ENCODE peak calls at places on chromosomes 13 and 19, in four cellular contexts. One of them, this sample, is unnamed.

GRCh38 chr13:95411641-95412040 is 110.4 kb upstream of the ABCC4 start:
- DNase-seq in H1: no peak
- DNase-seq in HepG2: no peak
- DNase-seq in SK-N-SH: no peak
- DNase-seq in this sample: no peak

GRCh38 chr19:18513868-18514267 is 8.0 kb downstream of the ELL start:
- DNase-seq in H1: no peak
- DNase-seq in HepG2: no peak
- DNase-seq in SK-N-SH: peak
- DNase-seq in this sample: no peak

GRCh38 chr13:26861951-26862350 is 101.4 kb upstream of the GPR12 start:
- DNase-seq in H1: no peak
- DNase-seq in HepG2: no peak
- DNase-seq in SK-N-SH: no peak
- DNase-seq in this sample: no peak

GRCh38 chr19:5805465-5806132 is 732 bp downstream of the NRTN start:
- DNase-seq in H1: peak
- DNase-seq in HepG2: peak
- DNase-seq in SK-N-SH: peak
- DNase-seq in this sample: peak

GRCh38 chr13:99505814-99506269 is 4.6 kb downstream of the TM9SF2 start:
- DNase-seq in H1: no peak
- DNase-seq in HepG2: no peak
- DNase-seq in SK-N-SH: peak
- DNase-seq in this sample: peak

GRCh38 chr13:112875627-112876026 is 93.4 kb upstream of the MCF2L start:
- DNase-seq in H1: no peak
- DNase-seq in HepG2: no peak
- DNase-seq in SK-N-SH: no peak
- DNase-seq in this sample: no peak

GRCh38 chr13:110250258-110250891 is 56.6 kb downstream of the COL4A1 start:
- DNase-seq in H1: peak
- DNase-seq in HepG2: no peak
- DNase-seq in SK-N-SH: no peak
- DNase-seq in this sample: no peak

GRCh38 chr19:9381367-9381785 is 18.6 kb downstream of the ZNF177 start:
- DNase-seq in H1: no peak
- DNase-seq in HepG2: no peak
- DNase-seq in SK-N-SH: no peak
- DNase-seq in this sample: peak

GRCh38 chr13:99677388-99677951 is 176.2 kb downstream of the TM9SF2 start:
- DNase-seq in H1: no peak
- DNase-seq in HepG2: no peak
- DNase-seq in SK-N-SH: peak
- DNase-seq in this sample: no peak

GRCh38 chr19:1608414-1609391 is 3.4 kb upstream of the UQCR11 start:
- DNase-seq in H1: no peak
- DNase-seq in HepG2: no peak
- DNase-seq in SK-N-SH: peak
- DNase-seq in this sample: no peak

GRCh38 chr13:27997904-27998522 is 9.5 kb upstream of the URAD start:
- DNase-seq in H1: peak
- DNase-seq in HepG2: peak
- DNase-seq in SK-N-SH: no peak
- DNase-seq in this sample: peak

GRCh38 chr19:3606690-3607289 is at the start of gene TBXA2R:
- DNase-seq in H1: peak
- DNase-seq in HepG2: no peak
- DNase-seq in SK-N-SH: peak
- DNase-seq in this sample: peak

GRCh38 chr13:100131863-100132574 is 43.1 kb downstream of the PCCA start:
- DNase-seq in H1: no peak
- DNase-seq in HepG2: peak
- DNase-seq in SK-N-SH: peak
- DNase-seq in this sample: peak

GRCh38 chr13:111913790-111914189 is 153.2 kb upstream of the SOX1 start:
- DNase-seq in H1: no peak
- DNase-seq in HepG2: no peak
- DNase-seq in SK-N-SH: no peak
- DNase-seq in this sample: no peak

GRCh38 chr13:27336005-27336673 is 65.5 kb downstream of the RASL11A start:
- DNase-seq in H1: no peak
- DNase-seq in HepG2: no peak
- DNase-seq in SK-N-SH: no peak
- DNase-seq in this sample: no peak

GRCh38 chr19:7792286-7792685 is 29.2 kb downstream of the CLEC4M start:
- DNase-seq in H1: no peak
- DNase-seq in HepG2: no peak
- DNase-seq in SK-N-SH: no peak
- DNase-seq in this sample: no peak
- TF ChIP-seq CHD2 in H1: no peak
- TF ChIP-seq CHD2 in HepG2: no peak
- TF ChIP-seq CHD2 in SK-N-SH: no peak
- TF ChIP-seq CHD2 in this sample: no peak

DNA sequence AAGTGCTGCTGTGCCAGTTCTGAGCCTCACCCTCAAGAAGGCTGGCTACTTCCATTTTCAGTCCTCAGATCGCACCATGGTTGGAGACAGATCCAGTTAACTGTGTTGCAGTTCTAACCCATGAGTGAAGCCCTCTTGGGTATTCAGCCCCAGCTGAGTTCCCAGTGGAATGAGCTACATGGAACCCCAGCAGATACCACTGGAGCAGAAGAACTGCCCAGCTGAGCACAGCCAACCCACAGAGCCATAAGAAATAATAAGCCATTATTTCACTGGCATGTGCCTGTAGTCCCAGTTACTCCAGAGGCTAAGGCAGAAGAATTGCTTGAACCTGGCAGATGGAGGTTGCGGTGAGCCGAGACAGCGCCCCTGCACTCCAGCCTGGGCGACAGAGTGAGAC is 59.9 kb downstream of the LATS2 start:
- DNase-seq in H1: no peak
- DNase-seq in HepG2: no peak
- DNase-seq in SK-N-SH: no peak
- DNase-seq in this sample: no peak
- TF ChIP-seq CHD2 in H1: no peak
- TF ChIP-seq CHD2 in HepG2: no peak
- TF ChIP-seq CHD2 in SK-N-SH: no peak
- TF ChIP-seq CHD2 in this sample: no peak

GRCh38 chr19:57559008-57559403 is 657 bp downstream of the ZNF550 start:
- DNase-seq in H1: no peak
- DNase-seq in HepG2: peak
- DNase-seq in SK-N-SH: peak
- DNase-seq in this sample: peak
- TF ChIP-seq CHD2 in H1: no peak
- TF ChIP-seq CHD2 in HepG2: no peak
- TF ChIP-seq CHD2 in SK-N-SH: no peak
- TF ChIP-seq CHD2 in this sample: no peak

GRCh38 chr19:14434157-14434501 is 1.0 kb downstream of the PKN1 start:
- DNase-seq in H1: no peak
- DNase-seq in HepG2: no peak
- DNase-seq in SK-N-SH: peak
- DNase-seq in this sample: no peak

GRCh38 chr19:14433454-14434156 is 499 bp downstream of the PKN1 start:
- DNase-seq in H1: peak
- DNase-seq in HepG2: no peak
- DNase-seq in SK-N-SH: peak
- DNase-seq in this sample: no peak

GRCh38 chr19:14430712-14431111 is 2.4 kb upstream of the PKN1 start:
- DNase-seq in H1: no peak
- DNase-seq in HepG2: no peak
- DNase-seq in SK-N-SH: no peak
- DNase-seq in this sample: no peak

GRCh38 chr19:14434543-14435319 is 1.6 kb downstream of the PKN1 start:
- DNase-seq in H1: no peak
- DNase-seq in HepG2: peak
- DNase-seq in SK-N-SH: peak
- DNase-seq in this sample: no peak

DNA sequence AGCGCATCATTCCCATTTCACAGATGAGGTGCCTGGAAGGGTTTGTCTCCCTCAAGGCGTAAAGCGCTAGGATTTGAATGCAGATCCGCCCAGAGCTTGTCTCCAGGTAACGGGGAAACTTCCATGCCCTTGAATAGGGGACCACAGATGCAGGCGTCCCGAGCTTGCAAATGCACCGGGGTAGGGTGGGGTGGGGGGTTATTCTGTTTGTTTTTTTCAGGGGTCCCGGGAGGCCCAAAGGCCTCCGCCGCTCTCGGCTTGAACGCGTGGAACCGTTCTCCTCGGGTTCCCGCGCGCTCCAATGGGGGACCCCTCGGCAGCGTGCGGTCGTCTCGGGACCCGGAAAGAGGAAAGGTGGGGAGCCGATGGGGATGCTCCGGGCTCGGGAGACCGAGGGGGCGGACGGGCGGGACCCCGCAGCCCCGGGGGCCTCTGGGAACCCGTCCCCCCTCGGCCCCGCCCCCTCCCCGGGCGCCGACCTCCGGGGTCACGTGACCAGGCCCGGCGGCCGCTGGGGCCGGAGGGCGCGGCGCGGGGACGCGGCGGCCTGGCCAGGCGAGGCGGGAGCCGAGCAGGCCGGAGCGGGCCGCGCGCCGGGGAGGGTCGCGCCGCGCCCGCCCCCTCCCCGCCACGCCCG is at the start of gene PKN1:
- DNase-seq in H1: peak
- DNase-seq in HepG2: no peak
- DNase-seq in SK-N-SH: peak
- DNase-seq in this sample: peak
- TF ChIP-seq CHD2 in H1: no peak
- TF ChIP-seq CHD2 in HepG2: no peak
- TF ChIP-seq CHD2 in SK-N-SH: no peak
- TF ChIP-seq CHD2 in this sample: no peak

DNA sequence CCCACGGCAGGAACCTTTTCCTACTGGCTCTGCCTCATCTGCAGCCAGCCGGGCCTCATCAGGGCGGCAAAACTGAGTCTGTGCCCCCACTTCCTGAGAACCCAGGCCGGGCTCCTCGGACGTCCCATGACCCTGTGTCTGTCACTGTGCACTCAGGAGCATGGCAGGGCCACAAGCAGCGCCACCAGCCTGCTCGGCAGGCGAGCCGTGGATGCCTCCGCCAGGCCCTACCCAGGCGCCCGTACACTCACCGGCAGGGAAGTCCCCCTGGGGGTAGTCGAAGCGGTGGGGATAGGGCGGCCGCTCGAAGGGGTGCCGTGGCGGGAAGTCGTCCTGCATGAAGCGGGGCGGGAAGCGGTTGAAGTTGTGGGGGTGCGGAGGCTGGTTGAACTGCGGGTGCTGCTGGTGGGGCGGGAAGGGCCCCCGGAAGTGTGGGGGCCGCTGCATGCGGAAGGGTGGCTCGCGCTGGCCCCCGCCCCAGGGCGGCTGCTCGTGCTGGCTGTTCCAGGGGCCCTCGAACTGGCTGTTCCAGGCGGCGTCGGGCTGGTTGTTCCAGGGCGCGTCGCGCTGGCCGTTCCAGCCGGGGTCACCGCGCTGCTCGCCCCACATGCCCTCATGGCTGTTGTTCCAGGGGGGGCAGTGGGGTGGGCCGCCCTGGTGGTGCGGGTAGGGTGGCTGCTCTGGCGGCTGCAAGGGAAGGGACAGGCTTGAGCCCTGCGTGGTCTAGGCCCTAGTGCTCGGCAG is 17.1 kb downstream of the CHERP start:
- DNase-seq in H1: no peak
- DNase-seq in HepG2: no peak
- DNase-seq in SK-N-SH: no peak
- DNase-seq in this sample: no peak
- TF ChIP-seq CHD2 in H1: no peak
- TF ChIP-seq CHD2 in HepG2: no peak
- TF ChIP-seq CHD2 in SK-N-SH: no peak
- TF ChIP-seq CHD2 in this sample: no peak